ENCODE peak calls at places on chromosomes 11 and 22, in eight cellular contexts. One of them, this sample, is unnamed.

GRCh38 chr11:89175796-89176195 is 1.9 kb upstream of the TYR start:
- DNase-seq in testis: no peak
- DNase-seq in HFFc6: no peak
- DNase-seq in esophagus squamous epithelium: no peak
- DNase-seq in Calu3: no peak
- DNase-seq in right lobe of liver: no peak
- DNase-seq in CD8-positive, alpha-beta T cell: no peak
- DNase-seq in B cell: no peak
- DNase-seq in this sample: no peak

GRCh38 chr22:38310518-38311330 is 6.5 kb downstream of the CSNK1E start:
- DNase-seq in testis: no peak
- DNase-seq in HFFc6: no peak
- DNase-seq in esophagus squamous epithelium: no peak
- DNase-seq in Calu3: no peak
- DNase-seq in right lobe of liver: no peak
- DNase-seq in CD8-positive, alpha-beta T cell: no peak
- DNase-seq in B cell: no peak
- DNase-seq in this sample: no peak

GRCh38 chr22:30392661-30393321 is 4.0 kb upstream of the SEC14L2 start:
- DNase-seq in testis: no peak
- DNase-seq in HFFc6: no peak
- DNase-seq in esophagus squamous epithelium: no peak
- DNase-seq in Calu3: no peak
- DNase-seq in right lobe of liver: peak
- DNase-seq in CD8-positive, alpha-beta T cell: no peak
- DNase-seq in B cell: no peak
- DNase-seq in this sample: no peak

GRCh38 chr11:63888170-63889086 is 28.5 kb downstream of the RCOR2 start:
- DNase-seq in testis: peak
- DNase-seq in HFFc6: peak
- DNase-seq in esophagus squamous epithelium: no peak
- DNase-seq in Calu3: peak
- DNase-seq in right lobe of liver: peak
- DNase-seq in CD8-positive, alpha-beta T cell: peak
- DNase-seq in B cell: peak
- DNase-seq in this sample: no peak

GRCh38 chr11:36150986-36151385 is 138.2 kb downstream of the COMMD9 start:
- DNase-seq in testis: no peak
- DNase-seq in HFFc6: no peak
- DNase-seq in esophagus squamous epithelium: no peak
- DNase-seq in Calu3: no peak
- DNase-seq in right lobe of liver: no peak
- DNase-seq in CD8-positive, alpha-beta T cell: no peak
- DNase-seq in B cell: no peak
- DNase-seq in this sample: no peak

GRCh38 chr11:85822814-85823213 is 11.9 kb upstream of the SYTL2 start:
- DNase-seq in testis: no peak
- DNase-seq in HFFc6: peak
- DNase-seq in esophagus squamous epithelium: no peak
- DNase-seq in Calu3: no peak
- DNase-seq in right lobe of liver: no peak
- DNase-seq in CD8-positive, alpha-beta T cell: no peak
- DNase-seq in B cell: no peak
- DNase-seq in this sample: no peak

GRCh38 chr11:47489395-47489755 is 40.4 kb upstream of the RAPSN start:
- DNase-seq in testis: no peak
- DNase-seq in HFFc6: no peak
- DNase-seq in esophagus squamous epithelium: no peak
- DNase-seq in Calu3: no peak
- DNase-seq in right lobe of liver: no peak
- DNase-seq in CD8-positive, alpha-beta T cell: no peak
- DNase-seq in B cell: no peak
- DNase-seq in this sample: no peak

GRCh38 chr22:17853066-17853465 is 78.8 kb upstream of the BID start:
- DNase-seq in testis: no peak
- DNase-seq in HFFc6: no peak
- DNase-seq in esophagus squamous epithelium: no peak
- DNase-seq in Calu3: no peak
- DNase-seq in right lobe of liver: no peak
- DNase-seq in CD8-positive, alpha-beta T cell: no peak
- DNase-seq in B cell: no peak
- DNase-seq in this sample: no peak

GRCh38 chr11:105033344-105033743 is 1.6 kb downstream of the CASP1 start:
- DNase-seq in testis: no peak
- DNase-seq in HFFc6: no peak
- DNase-seq in esophagus squamous epithelium: no peak
- DNase-seq in Calu3: no peak
- DNase-seq in right lobe of liver: no peak
- DNase-seq in CD8-positive, alpha-beta T cell: no peak
- DNase-seq in B cell: no peak
- DNase-seq in this sample: no peak

GRCh38 chr11:1531961-1532586 is 40.0 kb downstream of the DUSP8 start:
- DNase-seq in testis: no peak
- DNase-seq in HFFc6: no peak
- DNase-seq in esophagus squamous epithelium: no peak
- DNase-seq in Calu3: no peak
- DNase-seq in right lobe of liver: no peak
- DNase-seq in CD8-positive, alpha-beta T cell: no peak
- DNase-seq in B cell: no peak
- DNase-seq in this sample: no peak

GRCh38 chr11:32704261-32704660 is 90.2 kb downstream of the CCDC73 start:
- DNase-seq in testis: no peak
- DNase-seq in HFFc6: no peak
- DNase-seq in esophagus squamous epithelium: no peak
- DNase-seq in Calu3: no peak
- DNase-seq in right lobe of liver: no peak
- DNase-seq in CD8-positive, alpha-beta T cell: no peak
- DNase-seq in B cell: no peak
- DNase-seq in this sample: no peak

GRCh38 chr11:8694137-8694536 is 11.5 kb downstream of the RPL27A start:
- DNase-seq in testis: no peak
- DNase-seq in HFFc6: no peak
- DNase-seq in esophagus squamous epithelium: no peak
- DNase-seq in Calu3: no peak
- DNase-seq in right lobe of liver: no peak
- DNase-seq in CD8-positive, alpha-beta T cell: no peak
- DNase-seq in B cell: no peak
- DNase-seq in this sample: no peak

GRCh38 chr11:117586392-117586791 is 210.6 kb downstream of the DSCAML1 start:
- DNase-seq in testis: no peak
- DNase-seq in HFFc6: no peak
- DNase-seq in esophagus squamous epithelium: no peak
- DNase-seq in Calu3: no peak
- DNase-seq in right lobe of liver: no peak
- DNase-seq in CD8-positive, alpha-beta T cell: no peak
- DNase-seq in B cell: peak
- DNase-seq in this sample: no peak

GRCh38 chr22:38959574-38959973 is 2.2 kb downstream of the APOBEC3A start:
- DNase-seq in testis: no peak
- DNase-seq in HFFc6: no peak
- DNase-seq in esophagus squamous epithelium: no peak
- DNase-seq in Calu3: no peak
- DNase-seq in right lobe of liver: no peak
- DNase-seq in CD8-positive, alpha-beta T cell: no peak
- DNase-seq in B cell: no peak
- DNase-seq in this sample: no peak

GRCh38 chr22:33831207-33831606 is 89.1 kb downstream of the LARGE1 start:
- DNase-seq in testis: no peak
- DNase-seq in HFFc6: no peak
- DNase-seq in esophagus squamous epithelium: no peak
- DNase-seq in Calu3: no peak
- DNase-seq in right lobe of liver: no peak
- DNase-seq in CD8-positive, alpha-beta T cell: no peak
- DNase-seq in B cell: no peak
- DNase-seq in this sample: no peak

GRCh38 chr22:33831651-33832050 is 88.6 kb downstream of the LARGE1 start:
- DNase-seq in testis: no peak
- DNase-seq in HFFc6: no peak
- DNase-seq in esophagus squamous epithelium: no peak
- DNase-seq in Calu3: no peak
- DNase-seq in right lobe of liver: no peak
- DNase-seq in CD8-positive, alpha-beta T cell: no peak
- DNase-seq in B cell: no peak
- DNase-seq in this sample: no peak

GRCh38 chr22:33832558-33833151 is 87.6 kb downstream of the LARGE1 start:
- DNase-seq in testis: no peak
- DNase-seq in HFFc6: no peak
- DNase-seq in esophagus squamous epithelium: no peak
- DNase-seq in Calu3: no peak
- DNase-seq in right lobe of liver: peak
- DNase-seq in CD8-positive, alpha-beta T cell: no peak
- DNase-seq in B cell: no peak
- DNase-seq in this sample: no peak

GRCh38 chr22:33828302-33828701 is 92.0 kb downstream of the LARGE1 start:
- DNase-seq in testis: no peak
- DNase-seq in HFFc6: no peak
- DNase-seq in esophagus squamous epithelium: no peak
- DNase-seq in Calu3: no peak
- DNase-seq in right lobe of liver: no peak
- DNase-seq in CD8-positive, alpha-beta T cell: no peak
- DNase-seq in B cell: no peak
- DNase-seq in this sample: no peak

GRCh38 chr22:33829549-33830280 is 90.6 kb downstream of the LARGE1 start:
- DNase-seq in testis: no peak
- DNase-seq in HFFc6: no peak
- DNase-seq in esophagus squamous epithelium: no peak
- DNase-seq in Calu3: no peak
- DNase-seq in right lobe of liver: no peak
- DNase-seq in CD8-positive, alpha-beta T cell: no peak
- DNase-seq in B cell: no peak
- DNase-seq in this sample: no peak
- TF ChIP-seq CTCF in testis: no peak
- TF ChIP-seq CTCF in HFFc6: no peak
- TF ChIP-seq CTCF in esophagus squamous epithelium: no peak
- TF ChIP-seq CTCF in Calu3: no peak
- TF ChIP-seq CTCF in right lobe of liver: no peak
- TF ChIP-seq CTCF in CD8-positive, alpha-beta T cell: no peak
- TF ChIP-seq CTCF in B cell: no peak
- TF ChIP-seq CTCF in this sample: no peak

DNA sequence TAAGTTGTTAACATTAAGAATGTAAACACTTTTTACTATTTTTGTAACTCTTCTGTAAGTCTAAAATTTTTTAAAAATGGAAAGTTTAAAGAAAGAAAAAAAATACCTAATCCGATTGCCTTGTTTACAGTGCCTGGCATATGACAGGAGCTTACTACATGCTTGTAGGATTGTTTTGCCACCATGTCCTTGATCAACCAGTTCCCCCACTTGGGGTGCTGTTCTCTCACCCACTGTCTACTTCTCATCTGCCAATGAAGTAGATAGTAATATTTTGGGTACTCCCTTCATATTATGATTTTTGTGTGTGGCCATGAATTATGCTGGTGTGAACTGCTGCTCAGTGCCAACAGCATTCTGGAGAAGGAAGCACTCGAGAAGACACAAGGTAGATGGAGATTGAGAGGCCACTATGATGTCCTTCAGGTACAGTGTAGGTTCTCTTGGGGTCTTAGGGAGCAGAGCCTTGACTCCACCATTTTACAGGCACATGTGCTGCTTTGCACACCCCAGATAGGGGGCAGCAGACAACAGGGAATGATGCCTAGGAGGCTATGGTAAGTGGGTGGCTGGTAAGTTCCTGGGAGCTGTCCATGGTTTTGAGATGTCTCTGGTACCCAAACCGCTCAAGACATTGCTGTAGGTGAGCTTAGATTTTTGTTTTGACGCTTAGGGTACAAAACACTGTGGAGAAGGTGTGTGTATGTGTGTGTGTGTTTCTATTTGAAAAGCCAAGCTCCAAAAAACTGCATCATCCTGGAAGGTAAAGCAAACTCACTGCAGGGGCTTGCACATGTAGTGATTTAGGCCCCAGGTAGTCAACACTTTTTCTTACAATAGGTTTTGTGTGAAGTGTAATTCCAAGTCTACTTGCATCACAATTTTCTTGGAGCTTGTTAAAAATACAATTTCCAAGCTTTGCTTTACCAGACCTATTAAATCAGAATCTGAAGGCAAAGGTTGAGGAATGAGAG is 494.5 kb upstream of the LARGE1 start:
- DNase-seq in testis: peak
- DNase-seq in HFFc6: no peak
- DNase-seq in esophagus squamous epithelium: no peak
- DNase-seq in Calu3: no peak
- DNase-seq in right lobe of liver: peak
- DNase-seq in CD8-positive, alpha-beta T cell: no peak
- DNase-seq in B cell: no peak
- DNase-seq in this sample: no peak
- TF ChIP-seq CTCF in testis: peak
- TF ChIP-seq CTCF in HFFc6: peak
- TF ChIP-seq CTCF in esophagus squamous epithelium: peak
- TF ChIP-seq CTCF in Calu3: no peak
- TF ChIP-seq CTCF in right lobe of liver: peak
- TF ChIP-seq CTCF in CD8-positive, alpha-beta T cell: no peak
- TF ChIP-seq CTCF in B cell: no peak
- TF ChIP-seq CTCF in this sample: peak

DNA sequence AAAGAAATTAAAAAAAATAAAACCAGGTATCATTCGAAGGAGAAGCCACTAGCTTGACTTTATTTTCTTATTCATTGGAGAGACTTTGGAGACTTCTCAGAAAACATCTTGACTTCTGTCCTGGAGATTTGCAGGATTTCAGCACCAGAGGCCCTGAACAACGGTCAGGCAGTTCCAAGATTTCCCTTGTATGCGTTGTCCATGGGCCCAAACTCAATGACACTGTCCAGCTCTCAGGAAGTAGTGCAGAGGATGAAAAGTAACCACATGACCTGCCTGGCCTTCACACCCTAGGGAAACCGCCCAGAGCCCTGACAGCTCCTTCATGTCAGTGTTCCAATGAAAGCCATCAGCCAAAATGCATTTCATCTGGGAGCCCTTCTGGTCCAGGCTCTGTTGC is 214.2 kb downstream of the BLID start:
- DNase-seq in testis: no peak
- DNase-seq in HFFc6: no peak
- DNase-seq in esophagus squamous epithelium: no peak
- DNase-seq in Calu3: no peak
- DNase-seq in right lobe of liver: no peak
- DNase-seq in CD8-positive, alpha-beta T cell: no peak
- DNase-seq in B cell: no peak
- DNase-seq in this sample: no peak
- TF ChIP-seq CTCF in testis: no peak
- TF ChIP-seq CTCF in HFFc6: no peak
- TF ChIP-seq CTCF in esophagus squamous epithelium: no peak
- TF ChIP-seq CTCF in Calu3: no peak
- TF ChIP-seq CTCF in right lobe of liver: no peak
- TF ChIP-seq CTCF in CD8-positive, alpha-beta T cell: no peak
- TF ChIP-seq CTCF in B cell: no peak
- TF ChIP-seq CTCF in this sample: no peak

DNA sequence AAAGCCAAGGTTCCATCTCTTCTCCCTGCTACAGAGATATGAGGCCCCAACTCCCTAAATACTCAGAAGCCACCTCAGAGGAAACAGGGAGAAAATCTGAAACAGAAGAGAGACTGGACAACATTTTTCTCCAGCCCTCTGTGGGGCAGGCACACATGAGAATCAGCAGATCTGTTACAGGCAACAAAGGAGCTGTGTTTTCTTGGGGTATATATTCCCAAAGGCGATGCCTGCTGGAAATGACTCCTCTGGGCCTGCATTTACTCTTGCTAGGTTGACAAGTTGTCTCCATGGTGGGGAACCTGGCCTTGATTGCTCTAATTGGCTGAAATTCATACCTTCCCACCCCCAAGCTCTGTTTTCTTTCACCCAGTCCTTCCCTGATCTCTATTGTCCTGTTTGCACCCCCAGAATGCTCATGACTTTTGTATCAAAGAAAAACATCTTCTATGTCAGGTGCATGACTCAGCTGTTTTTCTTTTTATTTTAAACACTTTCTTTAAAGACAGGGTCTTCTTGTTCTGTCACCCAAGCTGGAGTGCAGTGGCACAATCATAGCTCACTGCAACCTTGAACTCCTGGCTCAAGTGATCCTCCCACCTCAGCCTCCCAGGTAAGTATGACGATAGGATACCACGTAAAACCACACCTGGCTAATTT is 23.5 kb upstream of the P2RY6 start:
- DNase-seq in testis: no peak
- DNase-seq in HFFc6: no peak
- DNase-seq in esophagus squamous epithelium: no peak
- DNase-seq in Calu3: no peak
- DNase-seq in right lobe of liver: no peak
- DNase-seq in CD8-positive, alpha-beta T cell: no peak
- DNase-seq in B cell: peak
- DNase-seq in this sample: no peak
- TF ChIP-seq CTCF in testis: no peak
- TF ChIP-seq CTCF in HFFc6: no peak
- TF ChIP-seq CTCF in esophagus squamous epithelium: no peak
- TF ChIP-seq CTCF in Calu3: no peak
- TF ChIP-seq CTCF in right lobe of liver: no peak
- TF ChIP-seq CTCF in CD8-positive, alpha-beta T cell: no peak
- TF ChIP-seq CTCF in B cell: no peak
- TF ChIP-seq CTCF in this sample: no peak

This sample was measured in osteocyte.